ENCODE peak calls at places on chromosomes 16 and 17, in five cellular contexts. O is ovary, I is bronchial epithelial cell, N is AG04450, T is neural progenitor cell. H is an unnamed sample.

GRCh38 chr17:14854691-14855090 is 410.4 kb downstream of the PMP22 start:
- DNase-seq in O (no peak), I (no peak), N (no peak), T (no peak), H (no peak)

GRCh38 chr16:3454631-3455147 is 11.2 kb downstream of the NAA60 start:
- DNase-seq in O (no peak), I (no peak), N (no peak), T (no peak), H (no peak)

GRCh38 chr16:30142672-30143346 is 19.8 kb upstream of the MAPK3 start:
- DNase-seq in O (no peak), I (no peak), N (no peak), T (peak), H (peak)

GRCh38 chr16:535446-536405 is 8.2 kb downstream of the CAPN15 start:
- DNase-seq in O (no peak), I (peak), N (no peak), T (no peak), H (peak)

GRCh38 chr16:11224096-11224893 is 31.7 kb downstream of the SOCS1 start:
- DNase-seq in O (no peak), I (no peak), N (no peak), T (peak), H (no peak)

GRCh38 chr16:20073203-20074088 is at the start of gene GPR139:
- DNase-seq in O (no peak), I (no peak), N (no peak), T (peak), H (no peak)

GRCh38 chr17:57506253-57506911 is 238.7 kb downstream of the CCDC182 start:
- DNase-seq in O (no peak), I (no peak), N (no peak), T (no peak), H (no peak)

GRCh38 chr16:70743791-70744190 is 57.2 kb downstream of the VAC14 start:
- DNase-seq in O (no peak), I (no peak), N (no peak), T (no peak), H (no peak)

GRCh38 chr16:76486740-76487139 is 209.5 kb downstream of the CNTNAP4 start:
- DNase-seq in O (no peak), I (no peak), N (no peak), T (no peak), H (no peak)

GRCh38 chr17:77227461-77228223 is 86.9 kb downstream of the SEC14L1 start:
- DNase-seq in O (no peak), I (no peak), N (no peak), T (no peak), H (no peak)

GRCh38 chr16:82295306-82296201 is 125.5 kb upstream of the MPHOSPH6 start:
- DNase-seq in O (no peak), I (no peak), N (no peak), T (no peak), H (no peak)

GRCh38 chr17:16649585-16649984 is 4.1 kb downstream of the ZNF624 start:
- DNase-seq in O (no peak), I (no peak), N (no peak), T (no peak), H (no peak)

GRCh38 chr17:39001703-39002637 is 34.8 kb upstream of the FBXO47 start:
- DNase-seq in O (peak), I (peak), N (no peak), T (no peak), H (peak)
- TF ChIP-seq CTCF in O (no peak), I (no peak), N (no peak), T (no peak), H (no peak)

DNA sequence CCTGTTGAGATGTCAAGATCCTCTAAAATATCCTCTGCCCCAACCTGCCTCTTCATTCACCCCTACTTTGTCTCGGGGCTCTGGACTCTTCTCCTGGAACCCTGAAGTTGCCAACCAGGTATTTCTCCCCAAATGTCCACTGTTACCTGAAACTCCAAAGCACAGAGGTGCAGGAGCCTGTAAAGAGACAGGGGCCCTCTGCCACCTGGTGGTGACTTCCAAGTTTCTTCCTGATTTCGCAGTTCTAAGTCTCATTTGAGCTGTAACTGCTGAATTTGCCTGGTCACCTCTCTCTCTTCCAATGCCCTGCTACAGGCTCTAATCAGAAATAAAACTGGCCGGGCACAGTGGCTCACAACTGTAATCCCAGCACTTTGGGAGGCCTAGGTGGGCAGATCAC is 77.1 kb upstream of the RCVRN start:
- DNase-seq in O (no peak), I (no peak), N (no peak), T (peak), H (peak)
- TF ChIP-seq CTCF in O (no peak), I (no peak), N (peak), T (peak), H (peak)

GRCh38 chr16:48133455-48134226 is 22.2 kb downstream of the ABCC12 start:
- DNase-seq in O (no peak), I (no peak), N (no peak), T (no peak), H (no peak)

GRCh38 chr16:48138543-48138942 is 17.2 kb downstream of the ABCC12 start:
- DNase-seq in O (no peak), I (no peak), N (no peak), T (no peak), H (no peak)

GRCh38 chr16:48139517-48139916 is 16.3 kb downstream of the ABCC12 start:
- DNase-seq in O (no peak), I (no peak), N (no peak), T (no peak), H (no peak)

GRCh38 chr16:48137822-48138221 is 18.0 kb downstream of the ABCC12 start:
- DNase-seq in O (no peak), I (no peak), N (no peak), T (no peak), H (no peak)

DNA sequence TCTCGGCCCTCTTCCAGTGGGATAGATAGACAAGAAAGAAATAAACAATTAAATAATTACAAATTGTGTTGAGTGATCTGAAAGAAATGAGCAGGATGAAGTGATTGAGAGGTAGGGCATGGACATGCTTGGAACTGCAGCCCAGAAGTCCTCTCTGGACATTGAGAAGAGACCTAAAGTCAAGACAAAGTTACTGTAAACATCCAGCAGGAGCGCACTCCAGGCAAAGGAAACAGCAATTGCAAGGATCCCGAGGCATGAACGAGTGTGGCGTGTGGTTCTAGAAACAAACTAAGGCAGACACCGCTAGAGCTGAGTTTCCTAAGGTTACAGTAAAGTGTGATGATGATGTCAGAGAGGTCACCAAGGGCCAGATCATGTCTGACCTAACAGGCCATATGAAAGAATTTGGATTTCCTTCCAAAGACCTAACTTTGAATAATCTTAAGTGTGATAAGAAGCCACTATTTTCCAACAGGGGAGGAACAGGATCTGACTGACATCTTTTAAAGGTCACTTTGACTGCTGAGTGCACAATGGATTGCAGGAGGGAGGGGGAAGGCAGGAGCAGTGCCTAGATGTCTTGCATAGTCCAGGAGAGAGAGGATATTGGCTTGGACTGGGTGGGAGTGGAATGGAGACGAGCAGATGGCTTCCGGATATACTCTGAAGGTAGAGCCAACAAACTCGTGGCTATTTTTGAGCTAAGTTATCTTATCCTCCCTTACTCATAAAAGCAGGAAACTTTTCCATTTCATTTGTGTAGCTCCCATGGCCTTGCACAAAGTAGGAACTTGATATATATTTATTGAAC is 19.0 kb downstream of the ABCC12 start:
- DNase-seq in O (no peak), I (no peak), N (no peak), T (no peak), H (no peak)
- TF ChIP-seq CTCF in O (no peak), I (no peak), N (no peak), T (no peak), H (no peak)

GRCh38 chr16:55399911-55400310 is 75.9 kb downstream of the IRX6 start:
- DNase-seq in O (no peak), I (no peak), N (no peak), T (no peak), H (no peak)

GRCh38 chr16:55401036-55401435 is 77.0 kb downstream of the IRX6 start:
- DNase-seq in O (no peak), I (no peak), N (no peak), T (no peak), H (no peak)

GRCh38 chr16:55393976-55394375 is 70.0 kb downstream of the IRX6 start:
- DNase-seq in O (no peak), I (no peak), N (no peak), T (no peak), H (no peak)

GRCh38 chr16:55403464-55403863 is 75.5 kb upstream of the MMP2 start:
- DNase-seq in O (no peak), I (peak), N (no peak), T (no peak), H (no peak)

GRCh38 chr16:55398683-55399230 is 74.8 kb downstream of the IRX6 start:
- DNase-seq in O (no peak), I (no peak), N (no peak), T (peak), H (no peak)
- TF ChIP-seq CTCF in O (no peak), I (no peak), N (no peak), T (peak), H (no peak)

DNA sequence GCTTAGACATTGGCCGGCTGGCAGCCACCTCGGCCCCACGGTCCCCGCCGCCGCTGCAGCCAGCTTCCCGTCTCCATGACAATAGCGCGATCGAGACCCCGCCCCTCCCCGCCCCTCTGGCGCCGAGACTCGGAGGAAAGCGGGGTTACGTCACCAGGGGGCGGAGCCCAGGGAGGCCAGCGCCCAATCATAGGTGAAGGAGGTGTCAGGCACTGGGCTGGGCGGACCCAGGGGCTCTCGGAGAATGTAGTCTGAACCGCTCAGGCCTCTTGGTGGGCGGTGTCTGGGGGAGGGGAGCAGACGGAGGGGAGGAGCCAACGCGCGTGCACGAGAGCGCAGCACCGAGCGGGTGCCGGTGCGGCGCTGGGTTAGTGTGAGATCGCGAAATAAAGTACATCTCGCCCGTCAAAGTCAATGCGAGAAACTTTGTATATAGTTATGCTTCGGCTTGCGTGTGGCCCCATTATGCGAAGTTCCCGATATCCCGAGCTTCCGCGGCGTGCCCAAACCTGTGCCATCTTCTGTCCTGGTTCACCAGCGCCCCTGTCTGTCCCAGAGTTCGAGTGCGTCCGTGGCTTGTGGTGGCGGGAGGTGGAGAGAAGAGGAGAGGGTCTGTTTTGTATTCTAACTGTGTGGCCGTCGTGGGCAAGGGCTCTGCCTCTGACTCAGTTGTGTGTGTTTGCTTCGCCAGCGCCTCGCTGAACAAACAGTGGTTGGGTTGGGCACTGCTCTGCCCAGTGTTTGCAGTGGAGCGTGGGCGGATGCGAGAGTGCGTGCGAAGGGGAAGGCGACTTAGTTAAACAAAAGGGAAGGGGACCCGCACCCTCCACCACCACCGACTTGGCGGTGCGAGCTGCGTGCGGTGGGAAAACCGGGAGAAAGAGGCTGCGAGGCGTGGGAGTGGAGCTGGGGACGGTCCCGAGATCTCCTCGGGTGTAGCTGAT is 1.3 kb upstream of the IRX5 start:
- DNase-seq in O (peak), I (peak), N (peak), T (peak), H (peak)
- TF ChIP-seq CTCF in O (no peak), I (no peak), N (no peak), T (peak), H (peak)

GRCh38 chr16:56643080-56643778 is 4.8 kb downstream of the MT1A start:
- DNase-seq in O (no peak), I (peak), N (no peak), T (peak), H (peak)
- TF ChIP-seq CTCF in O (no peak), I (peak), N (peak), T (peak), H (peak)

GRCh38 chr16:48526058-48526957 is 83.7 kb downstream of the N4BP1 start:
- DNase-seq in O (no peak), I (peak), N (no peak), T (peak), H (peak)
- TF ChIP-seq CTCF in O (no peak), I (peak), N (peak), T (peak), H (peak)

GRCh38 chr16:1543085-1543896 is 9.8 kb downstream of the TMEM204 start:
- DNase-seq in O (no peak), I (peak), N (no peak), T (peak), H (peak)
- TF ChIP-seq CTCF in O (no peak), I (no peak), N (no peak), T (no peak), H (no peak)

GRCh38 chr17:8221663-8222379 is 11.4 kb upstream of the AURKB start:
- DNase-seq in O (peak), I (peak), N (peak), T (peak), H (peak)

GRCh38 chr17:8222380-8222629 is 11.9 kb upstream of the AURKB start:
- DNase-seq in O (no peak), I (no peak), N (no peak), T (peak), H (no peak)

GRCh38 chr17:8224891-8225812 is 14.8 kb upstream of the AURKB start:
- DNase-seq in O (no peak), I (no peak), N (no peak), T (no peak), H (no peak)

GRCh38 chr17:8222630-8223355 is 12.4 kb upstream of the AURKB start:
- DNase-seq in O (peak), I (peak), N (peak), T (peak), H (peak)

DNA sequence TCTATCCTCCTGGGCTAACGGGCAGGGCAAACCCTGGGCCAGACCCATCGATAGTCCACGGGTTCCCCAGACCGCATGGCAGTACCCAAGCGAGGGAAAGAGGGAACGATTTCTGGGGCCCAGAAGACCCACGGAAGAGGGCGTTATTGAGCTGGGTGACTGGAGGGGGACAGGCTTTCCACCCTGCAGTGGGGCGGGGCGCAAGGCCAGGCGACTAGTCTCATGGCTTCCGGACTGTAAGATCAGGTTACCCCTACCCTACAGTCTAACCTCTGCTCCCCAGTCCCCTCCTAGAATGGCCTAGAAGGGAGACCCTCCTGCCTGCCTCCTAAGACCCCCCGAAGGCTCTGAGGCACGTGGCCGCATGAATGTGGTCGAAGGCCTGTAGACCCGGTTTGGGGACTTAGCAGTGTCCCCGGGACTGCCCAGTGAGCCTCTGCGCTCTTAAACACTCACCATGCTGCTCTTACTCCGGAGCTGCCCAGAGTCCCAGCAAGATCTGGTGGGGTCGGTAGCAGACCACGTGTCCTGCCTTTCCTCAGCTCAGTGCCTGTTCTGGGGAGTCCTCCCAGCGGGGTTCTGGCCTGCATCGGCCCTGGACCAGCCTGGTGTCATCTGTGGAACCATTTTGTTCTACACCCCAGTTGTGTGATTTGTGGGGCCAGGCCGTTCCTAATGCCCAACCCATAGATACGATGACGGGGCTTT is 13.1 kb upstream of the AURKB start:
- DNase-seq in O (peak), I (peak), N (no peak), T (peak), H (peak)
- TF ChIP-seq CTCF in O (no peak), I (peak), N (no peak), T (peak), H (peak)

GRCh38 chr17:66673668-66674276 is 161.1 kb upstream of the CACNG5 start:
- DNase-seq in O (peak), I (peak), N (peak), T (peak), H (peak)
- TF ChIP-seq CTCF in O (peak), I (peak), N (peak), T (peak), H (peak)

H was measured in MCF 10A.